ENCODE peak calls at places on chromosomes 16 and 17, in eight cellular contexts. L is effector memory CD4-positive, alpha-beta T cell; Z is neural progenitor cell; P is prostate gland; B is left ventricle myocardium inferior; K is heart left ventricle; A is heart right ventricle; U is small intestine. M is an unnamed sample. For H3K27me3 and H3K36me3, the result is how much of the 10 kb centered on the place peaks cover.

GRCh38 chr17:72642720-72643119 is 449.8 kb downstream of the SLC39A11 start:
- DNase-seq in K (no peak), B (no peak), U (no peak), L (no peak), P (no peak), A (no peak), Z (no peak), M (no peak)

GRCh38 chr16:48059936-48060335 is 95.9 kb downstream of the ABCC12 start:
- DNase-seq in Z (no peak), L (no peak), K (no peak), B (no peak), P (no peak), A (no peak), U (no peak), M (no peak)

GRCh38 chr16:66728117-66728787 is 23.2 kb downstream of the DYNC1LI2 start:
- DNase-seq in U (peak), Z (peak), L (no peak), B (no peak), P (peak), K (peak), A (peak), M (peak)

GRCh38 chr16:31268033-31268365 is 8.2 kb downstream of the ITGAM start:
- DNase-seq in U (no peak), L (no peak), P (no peak), B (no peak), Z (no peak), K (no peak), A (no peak), M (no peak)

GRCh38 chr17:78960945-78961344 is 18.8 kb downstream of the LGALS3BP start:
- DNase-seq in K (peak), P (no peak), L (no peak), B (peak), Z (no peak), U (peak), A (peak), M (no peak)

GRCh38 chr16:67207857-67208524 is 9.1 kb downstream of the ELMO3 start:
- DNase-seq in L (no peak), U (no peak), Z (no peak), B (no peak), P (no peak), A (no peak), K (no peak), M (no peak)

GRCh38 chr16:86261379-86261778 is 248.9 kb upstream of the FOXF1 start:
- DNase-seq in B (no peak), K (no peak), A (no peak), L (no peak), Z (no peak), U (peak), P (no peak), M (no peak)

GRCh38 chr16:10849736-10850477 is 27.1 kb upstream of the CIITA start:
- DNase-seq in L (no peak), U (no peak), Z (no peak), K (no peak), A (no peak), B (no peak), P (no peak), M (no peak)

GRCh38 chr17:70865993-70866804 is 696.9 kb downstream of the KCNJ2 start:
- DNase-seq in P (no peak), U (no peak), L (no peak), A (no peak), B (no peak), K (no peak), Z (no peak), M (no peak)

GRCh38 chr17:74599531-74599939 is 7.5 kb upstream of the CD300LD start:
- DNase-seq in U (no peak), K (peak), A (no peak), Z (no peak), P (no peak), L (no peak), B (no peak), M (no peak)

GRCh38 chr16:83943516-83944050 is 9.5 kb upstream of the OSGIN1 start:
- DNase-seq in L (no peak), K (no peak), A (no peak), P (no peak), B (no peak), U (no peak), Z (no peak), M (no peak)

GRCh38 chr16:49023095-49023494 is 258.5 kb downstream of the CBLN1 start:
- DNase-seq in L (no peak), Z (no peak), U (no peak), A (no peak), B (no peak), P (no peak), K (no peak), M (no peak)

GRCh38 chr17:79036609-79037008 is 12.6 kb downstream of the C1QTNF1 start:
- DNase-seq in P (no peak), B (no peak), K (no peak), A (no peak), U (no peak), L (no peak), Z (no peak), M (no peak)

GRCh38 chr17:42428141-42428944 is 5.3 kb upstream of the CAVIN1 start:
- DNase-seq in A (peak), B (no peak), Z (peak), U (peak), L (no peak), K (peak), P (peak), M (peak)

GRCh38 chr17:75182319-75182568 is 515 bp downstream of the SUMO2 start:
- DNase-seq in Z (no peak), L (no peak), K (no peak), A (no peak), B (no peak), U (no peak), P (no peak), M (no peak)

GRCh38 chr16:8892101-8892575 is 10.0 kb downstream of the LITAFD start:
- DNase-seq in A (no peak), L (no peak), U (no peak), K (no peak), B (no peak), P (no peak), Z (no peak), M (no peak)

GRCh38 chr17:17859909-17860760 is 23.3 kb upstream of the SREBF1 start:
- DNase-seq in Z (peak), K (peak), B (peak), L (peak), A (peak), U (peak), P (peak), M (peak)

DNA sequence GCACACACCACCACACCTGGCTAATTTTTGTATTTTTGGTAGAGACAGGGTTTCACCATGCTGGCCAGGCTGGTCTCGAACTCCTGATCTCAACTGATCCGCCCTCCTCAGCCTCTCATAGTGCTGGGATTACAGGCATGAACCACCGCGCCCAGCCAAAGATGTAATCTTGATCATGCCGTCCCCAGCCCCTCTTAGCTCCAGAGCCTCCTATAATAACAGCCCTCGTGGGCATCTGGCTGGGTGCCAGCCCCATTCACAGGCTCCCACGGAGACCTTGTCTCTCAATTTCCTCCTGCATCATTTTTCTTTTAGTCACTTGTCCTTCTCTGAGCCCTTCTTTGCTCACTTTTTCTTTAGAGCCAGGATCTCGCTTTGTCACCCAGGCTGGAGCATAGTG is 94.2 kb downstream of the KATNIP start:
- DNase-seq in B (no peak), P (no peak), U (no peak), L (no peak), K (no peak), A (no peak), Z (no peak), M (no peak)
- H3K4me3 ChIP-seq in B (no peak), P (no peak), U (no peak), L (no peak), K (no peak), A (no peak), Z (no peak), M (no peak)

DNA sequence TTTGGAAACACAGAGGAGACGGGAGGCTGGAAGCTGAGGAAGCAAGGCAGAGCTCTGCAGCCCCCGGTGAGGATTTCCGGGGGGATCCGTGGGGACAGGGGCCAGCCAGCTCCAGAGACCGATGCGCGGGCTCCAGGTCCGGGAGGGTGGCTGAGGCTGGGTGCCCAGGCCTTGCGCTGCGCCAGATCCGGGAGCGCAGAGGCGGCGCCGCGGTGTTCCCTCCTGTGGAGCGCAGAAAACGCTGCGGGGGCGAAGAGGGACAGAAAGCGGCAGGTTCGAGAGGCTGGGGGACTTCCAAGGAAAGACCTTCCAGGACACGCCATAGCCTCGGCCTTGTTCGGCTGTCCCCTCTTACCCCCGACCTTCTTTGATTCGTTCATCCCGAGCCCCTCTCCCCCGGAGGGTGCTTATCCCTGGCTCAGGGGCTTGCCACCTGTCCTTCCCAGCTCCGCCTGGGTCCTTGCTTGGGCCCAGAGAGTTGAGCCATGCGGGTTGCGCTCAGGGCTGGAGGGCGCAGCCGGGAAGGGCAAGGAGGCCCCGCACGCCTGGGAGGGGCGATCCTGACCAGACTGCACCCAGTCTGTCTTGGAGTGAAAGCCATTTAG is 697 bp upstream of the SHISA9 start:
- DNase-seq in L (no peak), B (no peak), A (no peak), U (no peak), Z (peak), P (no peak), K (no peak), M (peak)
- H3K27me3 ChIP-seq in L (under half), B (half or more), A (half or more), U (under half), Z (under half), P (under half), K (half or more), M (under half)

DNA sequence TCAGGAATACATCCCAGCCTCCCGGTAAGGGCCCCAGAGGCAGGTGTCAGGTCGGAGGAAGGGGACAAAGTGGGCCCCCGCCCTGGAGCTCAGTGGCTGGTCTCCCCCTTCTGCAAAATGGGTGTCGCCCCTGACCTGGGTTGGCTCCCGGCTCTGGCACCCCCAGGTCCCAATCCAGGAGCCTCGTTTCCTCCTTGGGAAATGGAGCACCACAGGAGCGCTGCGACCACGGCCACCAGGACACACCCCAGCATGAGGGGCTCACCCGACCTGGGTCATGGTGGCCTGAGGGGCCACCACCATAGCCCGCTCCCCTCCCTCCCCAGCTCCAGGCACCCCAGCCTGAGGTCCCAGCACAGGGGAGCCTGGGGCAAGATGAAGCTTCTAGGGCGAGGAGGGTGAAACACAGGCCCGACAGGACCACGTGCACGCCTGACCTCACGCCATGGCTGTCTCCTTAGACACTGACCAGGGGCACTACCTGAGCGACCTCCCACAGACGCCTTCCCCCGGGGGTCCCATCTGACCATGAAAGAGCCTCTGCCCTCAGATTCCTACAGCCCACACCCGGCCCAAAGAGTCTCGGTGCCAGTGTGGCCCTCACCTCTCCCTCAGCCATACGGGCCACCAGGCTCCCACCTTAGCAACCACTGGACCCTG is 11.8 kb downstream of the BCAR1 start:
- DNase-seq in L (no peak), Z (no peak), B (no peak), U (no peak), A (no peak), K (peak), P (no peak), M (no peak)
- H3K36me3 ChIP-seq in L (under half), Z (under half), B (half or more), U (under half), A (under half), K (under half), P (under half), M (under half)

GRCh38 chr17:1302761-1303160 is 23.3 kb downstream of the TRARG1 start:
- DNase-seq in L (no peak), B (no peak), U (no peak), A (no peak), Z (no peak), P (no peak), K (no peak), M (peak)

GRCh38 chr17:1300580-1300905 is 21.1 kb downstream of the TRARG1 start:
- DNase-seq in L (no peak), B (no peak), Z (no peak), A (no peak), P (no peak), U (no peak), K (no peak), M (peak)

GRCh38 chr17:1301546-1301945 is 22.1 kb downstream of the TRARG1 start:
- DNase-seq in U (no peak), A (no peak), B (no peak), K (no peak), Z (no peak), L (no peak), P (no peak), M (peak)

GRCh38 chr17:1298616-1299015 is 19.2 kb downstream of the TRARG1 start:
- DNase-seq in P (no peak), A (no peak), K (no peak), B (no peak), L (no peak), U (peak), Z (peak), M (peak)

DNA sequence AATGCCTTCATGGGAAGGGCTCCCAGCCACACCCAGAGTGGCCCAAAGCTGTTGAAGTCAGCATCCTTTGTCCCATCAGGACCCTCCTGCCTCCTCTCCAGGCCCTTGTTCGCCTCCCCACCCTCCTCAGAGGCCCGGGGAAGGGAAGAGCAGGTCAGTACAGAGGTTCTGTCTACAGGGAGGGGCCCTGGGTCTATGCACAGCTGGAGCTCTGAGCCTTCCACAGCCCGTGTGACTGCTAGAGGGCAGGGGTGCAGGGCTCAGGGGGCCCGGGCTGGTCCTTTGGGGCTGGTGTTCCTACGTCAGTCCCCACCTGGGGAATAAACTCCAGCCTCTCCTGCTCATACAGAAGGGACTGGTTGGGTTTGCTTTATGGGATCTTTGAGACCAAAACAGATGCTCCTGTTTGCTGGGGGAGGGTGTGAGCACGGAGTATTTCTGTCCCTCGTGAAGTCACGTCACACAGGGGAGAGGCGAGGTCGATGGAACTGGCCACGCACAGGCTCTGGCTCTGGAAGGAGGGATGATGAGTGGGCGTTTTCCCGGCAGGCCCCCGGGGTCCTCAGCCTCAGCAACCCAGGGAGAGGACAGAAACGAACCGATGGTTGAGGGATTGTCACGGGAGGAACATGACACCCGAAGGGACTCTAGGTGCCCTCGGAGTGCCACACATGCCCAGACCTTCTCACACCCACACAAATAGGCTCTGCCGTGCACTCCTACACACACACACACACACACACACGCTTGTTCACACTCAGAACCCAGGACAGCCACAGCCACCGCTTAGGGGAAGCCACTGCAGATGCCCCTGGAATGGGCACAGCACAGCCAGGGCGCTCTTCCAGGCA is 20.5 kb downstream of the TRARG1 start:
- DNase-seq in Z (no peak), L (no peak), A (peak), K (peak), U (no peak), P (no peak), B (peak), M (peak)
- H3K4me3 ChIP-seq in Z (no peak), L (no peak), A (no peak), K (no peak), U (no peak), P (no peak), B (no peak), M (no peak)

DNA sequence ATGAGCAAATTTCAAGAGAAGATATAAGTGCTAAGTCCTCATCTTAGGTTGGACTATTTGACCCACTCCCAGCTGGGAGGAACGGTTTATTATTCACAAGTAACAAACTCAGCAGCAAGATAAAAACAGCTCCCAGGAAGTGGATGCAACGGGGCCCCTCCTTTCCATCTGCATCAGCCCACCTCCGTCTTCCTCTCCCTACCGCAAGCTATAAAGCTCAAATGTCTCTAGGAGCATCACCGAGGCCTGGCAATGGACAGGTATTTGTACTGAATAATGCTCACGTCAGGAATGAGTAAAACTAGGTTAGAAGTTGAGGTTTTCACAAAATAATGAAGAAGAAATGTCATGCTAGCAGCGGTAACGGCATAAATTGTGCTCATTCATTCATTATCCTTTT is 408.7 kb upstream of the PSMD7 start:
- DNase-seq in U (no peak), K (no peak), Z (no peak), P (no peak), A (no peak), L (no peak), B (no peak), M (no peak)
- H3K27me3 ChIP-seq in U (under half), K (under half), Z (under half), P (under half), A (under half), L (under half), B (half or more), M (under half)

GRCh38 chr17:43521389-43521788 is 24.8 kb downstream of the ETV4 start:
- DNase-seq in P (no peak), K (no peak), A (no peak), U (no peak), B (no peak), L (no peak), Z (no peak), M (no peak)
- H3K36me3 ChIP-seq in P (under half), K (under half), A (under half), U (under half), B (half or more), L (half or more), Z (under half), M (under half)

GRCh38 chr16:25893332-25893731 is 201.6 kb downstream of the HS3ST4 start:
- DNase-seq in U (no peak), Z (no peak), P (no peak), L (no peak), A (no peak), B (no peak), K (no peak), M (no peak)

GRCh38 chr16:25886598-25886997 is 194.8 kb downstream of the HS3ST4 start:
- DNase-seq in U (no peak), K (no peak), B (no peak), L (no peak), Z (no peak), P (no peak), A (no peak), M (no peak)

DNA sequence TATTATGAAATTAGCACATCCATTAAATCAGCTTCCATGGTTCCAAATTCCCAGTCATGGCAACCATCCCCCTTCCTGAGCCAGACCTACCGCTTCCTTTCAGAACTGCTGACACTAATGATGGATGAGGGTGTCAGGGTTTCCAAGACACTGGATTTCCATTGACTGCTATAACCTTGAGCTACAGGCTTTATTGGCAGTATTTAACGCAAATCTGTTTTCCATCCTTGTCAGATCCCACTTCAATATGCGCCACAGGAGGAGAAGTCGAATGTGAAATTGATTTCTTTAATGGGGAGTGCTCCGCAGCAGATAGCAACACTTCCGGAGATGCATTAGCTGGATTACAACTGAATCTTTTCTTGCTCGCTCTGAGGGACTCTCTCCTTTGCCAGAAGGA is 197.1 kb downstream of the HS3ST4 start:
- DNase-seq in U (no peak), L (no peak), Z (no peak), P (no peak), K (no peak), B (no peak), A (no peak), M (no peak)
- H3K4me3 ChIP-seq in U (no peak), L (no peak), Z (no peak), P (no peak), K (no peak), B (no peak), A (no peak), M (no peak)